ENCODE peak calls at places on chromosomes 11 and 22, in ten cellular contexts. F, H, R, C, N, A, T, Z, U and X are unnamed samples.

GRCh38 chr11:74866557-74866956 is 82.3 kb downstream of the XRRA1 start:
- DNase-seq in N (no peak), Z (no peak), F (no peak), T (no peak), U (no peak), H (peak), C (no peak), A (no peak), R (no peak), X (no peak)

GRCh38 chr11:92277871-92278270 is 53.3 kb downstream of the FAT3 start:
- DNase-seq in H (no peak), T (no peak), F (no peak), Z (no peak), R (no peak), C (no peak), N (no peak), U (no peak), A (no peak), X (no peak)

GRCh38 chr22:32355760-32356159 is 1.9 kb upstream of the RFPL3 start:
- DNase-seq in H (peak), N (no peak), C (no peak), Z (no peak), R (no peak), U (no peak), A (no peak), T (no peak), F (no peak), X (peak)

GRCh38 chr11:19853016-19853415 is 140.4 kb downstream of the NAV2 start:
- DNase-seq in T (no peak), Z (no peak), H (no peak), A (no peak), R (no peak), N (no peak), F (no peak), C (no peak), U (no peak), X (no peak)

GRCh38 chr11:93197383-93198220 is at the start of gene SLC36A4:
- DNase-seq in U (peak), R (peak), N (peak), H (peak), A (peak), F (peak), C (peak), T (peak), Z (peak), X (peak)

GRCh38 chr22:26893034-26893710 is 235.8 kb downstream of the MIAT start:
- DNase-seq in C (no peak), N (no peak), A (no peak), Z (no peak), U (no peak), T (no peak), R (no peak), H (no peak), F (no peak), X (no peak)

GRCh38 chr11:126840201-126840886 is 160.2 kb downstream of the KIRREL3 start:
- DNase-seq in A (no peak), U (no peak), H (no peak), T (no peak), F (no peak), N (no peak), Z (no peak), R (no peak), C (no peak), X (no peak)

GRCh38 chr22:43925433-43926348 is 2.1 kb downstream of the PNPLA3 start:
- DNase-seq in R (no peak), U (no peak), C (no peak), H (no peak), N (no peak), F (no peak), Z (no peak), A (no peak), T (no peak), X (peak)

GRCh38 chr11:86923993-86924766 is 31.0 kb downstream of the FZD4 start:
- DNase-seq in T (no peak), N (no peak), C (no peak), A (no peak), Z (no peak), H (no peak), F (peak), U (no peak), R (no peak), X (peak)

GRCh38 chr11:79942071-79942470 is 501.2 kb upstream of the TENM4 start:
- DNase-seq in F (no peak), C (no peak), H (no peak), A (no peak), R (no peak), U (no peak), T (no peak), N (no peak), Z (no peak), X (no peak)

GRCh38 chr11:57778318-57779037 is 16.9 kb downstream of the CTNND1 start:
- DNase-seq in R (peak), A (no peak), Z (no peak), H (no peak), T (no peak), F (peak), N (no peak), U (no peak), C (peak), X (peak)

GRCh38 chr22:32904044-32904443 is 102.5 kb downstream of the TIMP3 start:
- DNase-seq in F (peak), U (no peak), C (no peak), R (peak), T (peak), H (peak), N (no peak), A (no peak), Z (no peak), X (peak)

GRCh38 chr11:14318581-14318981 is 40.4 kb downstream of the RRAS2 start:
- DNase-seq in T (no peak), F (no peak), U (no peak), C (no peak), A (no peak), Z (no peak), H (no peak), N (no peak), R (no peak), X (no peak)

GRCh38 chr11:43942651-43943356 is 367 bp downstream of the C11orf96 start:
- DNase-seq in F (peak), T (peak), A (peak), N (no peak), Z (no peak), H (no peak), R (no peak), C (peak), U (no peak), X (peak)

GRCh38 chr11:63564056-63564784 is 1.0 kb upstream of the PLAAT2 start:
- DNase-seq in F (no peak), A (no peak), Z (no peak), N (no peak), T (peak), U (no peak), R (no peak), C (no peak), H (no peak), X (no peak)

GRCh38 chr11:108732395-108732794 is 67.5 kb downstream of the DDX10 start:
- DNase-seq in Z (no peak), F (no peak), H (no peak), A (no peak), T (no peak), C (no peak), N (no peak), U (no peak), R (no peak), X (no peak)

GRCh38 chr11:13090228-13090708 is 81.2 kb downstream of the RASSF10 start:
- DNase-seq in T (no peak), H (no peak), N (no peak), C (no peak), Z (no peak), U (no peak), A (no peak), F (no peak), R (no peak), X (no peak)

GRCh38 chr22:35995772-35996171 is 32.9 kb downstream of the RBFOX2 start:
- DNase-seq in H (no peak), U (no peak), R (peak), A (no peak), Z (no peak), C (no peak), N (no peak), T (no peak), F (no peak), X (no peak)

GRCh38 chr11:13033760-13034533 is 24.8 kb downstream of the RASSF10 start:
- DNase-seq in N (no peak), A (no peak), Z (no peak), U (no peak), R (no peak), T (no peak), C (no peak), F (no peak), H (no peak), X (no peak)

GRCh38 chr11:115173136-115173535 is 331.1 kb downstream of the CADM1 start:
- DNase-seq in U (no peak), A (no peak), Z (no peak), R (no peak), H (no peak), C (no peak), T (no peak), F (no peak), N (no peak), X (no peak)

GRCh38 chr11:64864473-64865285 is 13.7 kb downstream of the EHD1 start:
- DNase-seq in N (no peak), C (peak), U (no peak), F (peak), H (peak), Z (no peak), R (no peak), A (peak), T (peak), X (peak)

GRCh38 chr11:46352063-46352841 is 5.0 kb downstream of the DGKZ start:
- DNase-seq in A (no peak), N (peak), Z (peak), H (peak), U (peak), R (peak), F (peak), T (peak), C (no peak), X (peak)

GRCh38 chr11:132111781-132112380 is 741.5 kb downstream of the NTM start:
- DNase-seq in Z (no peak), C (no peak), T (no peak), R (no peak), N (no peak), H (no peak), F (no peak), A (no peak), U (no peak), X (no peak)

GRCh38 chr11:80155412-80156017 is 714.7 kb upstream of the TENM4 start:
- DNase-seq in A (no peak), C (no peak), H (peak), R (no peak), Z (no peak), N (no peak), U (no peak), F (peak), T (no peak), X (peak)